ENCODE peak calls at places on chromosomes 7 and 10, in five cellular contexts. K is fibroblast of lung, F is PC-3, J is tibial nerve, D is left ventricle myocardium inferior. Y is an unnamed sample.
A peak's percentile ranks its signal among the peaks of the same experiment; 100 is the strongest.

GRCh38 chr10:17510242-17510908 is 56.0 kb upstream of the ST8SIA6 start:
- DNase-seq in K (no peak), F (no peak), J (no peak), D (no peak), Y (no peak)

GRCh38 chr10:12719365-12719764 is 282.1 kb downstream of the CCDC3 start:
- DNase-seq in K (peak; percentile 40), F (peak; percentile 55), J (no peak), D (no peak), Y (no peak)

GRCh38 chr7:146366938-146367337 is 250.3 kb downstream of the CNTNAP2 start:
- DNase-seq in K (peak; percentile 34), F (peak; percentile 70), J (no peak), D (no peak), Y (no peak)

GRCh38 chr7:43692582-43693373 is 36.5 kb downstream of the COA1 start:
- DNase-seq in K (no peak), F (peak; percentile 75), J (no peak), D (no peak), Y (no peak)

GRCh38 chr7:1697499-1698125 is 27.5 kb downstream of the ELFN1 start:
- DNase-seq in K (no peak), F (no peak), J (no peak), D (no peak), Y (no peak)

GRCh38 chr7:120052884-120053382 is 220.0 kb upstream of the KCND2 start:
- DNase-seq in K (peak; percentile 93), F (peak; percentile 63), J (peak; percentile 57), D (peak; percentile 22), Y (no peak)

GRCh38 chr7:27600247-27600646 is 62.4 kb downstream of the HIBADH start:
- DNase-seq in K (no peak), F (no peak), J (no peak), D (no peak), Y (no peak)

GRCh38 chr7:102284891-102285540 is 1.7 kb upstream of the SH2B2 start:
- DNase-seq in K (no peak), F (no peak), J (peak; percentile 39), D (peak; percentile 70), Y (no peak)

GRCh38 chr10:101512741-101513140 is 75.3 kb downstream of the POLL start:
- DNase-seq in K (peak; percentile 64), F (peak; percentile 34), J (no peak), D (no peak), Y (no peak)

GRCh38 chr10:77392236-77392721 is 245.3 kb downstream of the KCNMA1 start:
- DNase-seq in K (peak; percentile 57), F (no peak), J (no peak), D (no peak), Y (no peak)

GRCh38 chr10:1309969-1310789 is 254.0 kb downstream of the WDR37 start:
- DNase-seq in K (peak; percentile 6), F (no peak), J (no peak), D (no peak), Y (no peak)

GRCh38 chr7:137961200-137962177 is 40.4 kb downstream of the CREB3L2 start:
- DNase-seq in K (peak; percentile 49), F (no peak), J (no peak), D (no peak), Y (no peak)

GRCh38 chr10:86254526-86255174 is 111.9 kb downstream of the GRID1 start:
- DNase-seq in K (no peak), F (peak; percentile 13), J (no peak), D (no peak), Y (no peak)

GRCh38 chr7:157853076-157853788 is 516.4 kb downstream of the DNAJB6 start:
- DNase-seq in K (no peak), F (no peak), J (no peak), D (no peak), Y (no peak)
- H3K27ac ChIP-seq in K (no peak overlapping the region), F (no peak overlapping the region), J (peak overlapping the region; percentile 70), D (no peak overlapping the region), Y (no peak overlapping the region)

GRCh38 chr10:79938728-79939380 is 10.1 kb downstream of the SFTPD start:
- DNase-seq in K (no peak), F (no peak), J (peak; percentile 21), D (peak; percentile 27), Y (peak; percentile 45)
- H3K27ac ChIP-seq in K (no peak overlapping the region), F (no peak overlapping the region), J (no peak overlapping the region), D (no peak overlapping the region), Y (no peak overlapping the region)

GRCh38 chr10:60654813-60655464 is 123.3 kb upstream of the CDK1 start:
- DNase-seq in K (peak; percentile 71), F (peak; percentile 91), J (no peak), D (no peak), Y (no peak)
- H3K27ac ChIP-seq in K (no peak overlapping the region), F (no peak overlapping the region), J (no peak overlapping the region), D (no peak overlapping the region), Y (no peak overlapping the region)

GRCh38 chr7:75534727-75535307 is 42.7 kb downstream of the SPDYE5 start:
- DNase-seq in K (peak; percentile 87), F (peak; percentile 47), J (no peak), D (no peak), Y (no peak)
- H3K27ac ChIP-seq in K (no peak overlapping the region), F (no peak overlapping the region), J (no peak overlapping the region), D (no peak overlapping the region), Y (no peak overlapping the region)

DNA sequence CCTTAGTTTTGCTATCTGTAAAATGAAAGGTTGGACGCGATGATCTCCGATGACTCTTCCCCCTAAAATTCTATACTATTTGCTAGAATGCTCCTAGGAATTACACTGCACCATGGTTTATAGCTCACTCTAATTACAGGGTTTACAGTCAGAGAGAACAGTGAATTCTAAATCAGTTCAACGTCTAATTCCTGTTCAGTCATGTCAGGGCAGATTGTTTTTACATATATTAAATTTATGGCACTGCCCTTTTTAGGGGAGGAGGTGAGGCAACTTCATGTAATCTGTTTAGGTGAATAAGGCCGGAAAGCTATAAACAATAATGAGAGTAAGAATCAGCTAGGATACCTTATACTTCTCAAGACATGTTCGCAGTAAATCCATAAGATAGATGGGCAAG is 293.9 kb downstream of the BAMBI start:
- DNase-seq in K (no peak), F (no peak), J (no peak), D (no peak), Y (no peak)
- H3K27ac ChIP-seq in K (no peak overlapping the region), F (no peak overlapping the region), J (no peak overlapping the region), D (no peak overlapping the region), Y (no peak overlapping the region)

DNA sequence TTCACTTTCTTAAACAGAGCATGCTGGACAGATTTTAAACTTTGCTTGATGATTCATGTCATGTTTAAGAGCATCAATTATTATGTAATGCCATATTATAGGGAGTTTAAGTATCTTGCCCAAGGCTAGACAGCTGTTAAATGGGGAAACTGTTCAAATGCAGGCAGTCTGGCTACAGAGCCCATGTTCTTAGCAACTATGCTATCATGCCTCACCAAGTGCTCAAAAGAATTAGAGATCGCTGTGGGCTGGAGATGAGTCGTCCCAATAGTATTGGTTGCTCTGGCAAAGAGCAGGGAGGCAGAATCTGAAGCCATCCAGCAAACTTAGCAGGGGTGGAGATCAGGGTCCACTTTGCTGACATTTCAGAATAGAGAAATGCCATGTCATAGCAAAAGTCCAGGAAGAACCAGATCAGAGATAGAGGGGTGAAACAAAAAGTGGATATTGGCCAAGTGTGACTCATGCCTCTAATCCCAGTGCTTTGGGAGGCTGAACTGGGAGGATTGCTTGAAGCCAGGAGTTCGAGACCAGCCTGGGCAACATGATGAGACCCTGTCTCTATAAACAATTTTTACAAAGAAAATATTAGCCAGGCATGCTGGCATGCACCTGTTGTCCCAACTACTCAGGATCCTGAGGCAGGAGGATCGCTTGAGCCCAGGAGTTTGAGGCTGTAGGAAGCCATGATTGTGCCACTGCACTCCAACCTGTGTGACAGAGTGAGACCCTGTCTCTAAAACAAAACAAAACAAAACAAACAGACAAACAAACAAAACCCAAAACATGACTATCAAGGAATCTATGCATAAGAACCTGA is 57.8 kb downstream of the BAMBI start:
- DNase-seq in K (peak; percentile 84), F (peak; percentile 96), J (no peak), D (no peak), Y (no peak)
- H3K27ac ChIP-seq in K (peak overlapping the region; percentile 51), F (peak overlapping the region; percentile 49), J (no peak overlapping the region), D (no peak overlapping the region), Y (no peak overlapping the region)

DNA sequence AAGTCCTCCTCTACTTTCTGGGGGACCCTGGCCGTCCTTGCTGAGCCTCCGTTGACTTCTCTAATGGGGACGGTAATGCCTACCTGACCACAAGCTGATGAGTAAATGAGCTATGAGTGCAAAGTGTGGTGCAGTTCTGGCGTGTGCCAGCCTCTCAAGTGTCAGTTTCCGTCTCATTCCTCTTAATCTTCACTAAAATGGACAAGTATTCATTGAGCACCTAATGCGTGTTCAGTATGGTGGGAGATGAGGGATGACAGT is 623 bp upstream of the HERPUD2 start:
- DNase-seq in K (peak; percentile 15), F (peak; percentile 13), J (no peak), D (no peak), Y (no peak)
- H3K27ac ChIP-seq in K (peak overlapping the region; percentile 94), F (peak overlapping the region; percentile 90), J (peak overlapping the region; percentile 96), D (peak overlapping the region; percentile 97), Y (peak overlapping the region; percentile 88)

DNA sequence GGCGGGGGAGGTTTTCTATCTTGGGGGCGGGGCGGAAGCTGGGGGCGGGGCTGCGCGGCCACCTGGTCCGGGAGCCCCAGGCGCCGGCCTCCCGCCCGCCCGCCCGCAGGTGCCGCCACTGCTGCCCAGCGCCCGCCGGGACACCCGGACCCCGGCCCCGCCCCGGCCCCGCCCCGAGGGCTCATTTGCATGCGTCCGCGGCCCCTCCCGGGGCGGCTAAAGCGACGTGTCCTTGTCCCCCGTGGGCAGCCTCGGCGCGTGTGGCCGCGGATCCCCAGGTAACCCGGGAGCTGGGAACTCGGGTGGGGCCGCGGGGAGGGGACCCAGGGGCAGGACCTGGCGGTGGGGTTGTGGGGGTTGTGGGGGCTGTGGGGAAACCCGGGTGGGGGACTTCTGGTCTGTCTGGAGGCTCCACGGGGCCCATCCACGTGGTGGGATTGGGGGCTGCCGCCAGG is at the start of gene BHLHA15:
- DNase-seq in K (no peak), F (peak; percentile 52), J (no peak), D (no peak), Y (no peak)
- H3K27ac ChIP-seq in K (no peak within 1 kb of the TSS), F (no peak within 1 kb of the TSS), J (no peak within 1 kb of the TSS), D (no peak within 1 kb of the TSS), Y (no peak within 1 kb of the TSS)

GRCh38 chr7:29270979-29271658 is 76.5 kb downstream of the CHN2 start:
- DNase-seq in K (peak; percentile 69), F (peak; percentile 15), J (no peak), D (no peak), Y (no peak)
- H3K27ac ChIP-seq in K (no peak overlapping the region), F (no peak overlapping the region), J (no peak overlapping the region), D (no peak overlapping the region), Y (no peak overlapping the region)